ENCODE peak calls at places on chromosomes 6 and 20, in seven cellular contexts. G, V, D, N, M, S and X are unnamed samples.

GRCh38 chr6:168050861-168051586 is 28.0 kb downstream of the FRMD1 start:
- DNase-seq in S (no peak), D (no peak), V (no peak), G (no peak), M (no peak), N (no peak), X (no peak)

GRCh38 chr6:90401933-90402830 is 105.5 kb upstream of the BACH2 start:
- DNase-seq in M (no peak), N (no peak), V (no peak), S (peak; percentile 76), D (no peak), G (no peak), X (no peak)

GRCh38 chr6:45084257-45084656 is 243.9 kb upstream of the RUNX2 start:
- DNase-seq in M (no peak), G (no peak), S (no peak), D (no peak), V (no peak), N (no peak), X (no peak)

GRCh38 chr20:37526238-37526838 is 1.3 kb downstream of the BLCAP start:
- DNase-seq in M (peak; percentile 93), G (peak; percentile 49), V (no peak), D (no peak), N (no peak), S (no peak), X (no peak)

GRCh38 chr6:293185-294174 is 1.2 kb downstream of the DUSP22 start:
- DNase-seq in G (no peak), S (peak; percentile 56), D (no peak), N (no peak), V (peak; percentile 42), M (no peak), X (peak; percentile 81)

GRCh38 chr6:20978176-20978614 is 443.9 kb downstream of the CDKAL1 start:
- DNase-seq in M (no peak), S (no peak), V (no peak), N (peak; percentile 25), G (no peak), D (no peak), X (no peak)

GRCh38 chr6:119240257-119241123 is 109.1 kb downstream of the MAN1A1 start:
- DNase-seq in D (no peak), M (no peak), N (no peak), V (no peak), G (no peak), S (no peak), X (no peak)

GRCh38 chr6:125780540-125781306 is 10.0 kb upstream of the NCOA7 start:
- DNase-seq in G (peak; percentile 30), V (peak; percentile 51), S (peak; percentile 63), N (peak; percentile 81), M (peak; percentile 49), D (peak; percentile 70), X (peak; percentile 66)

GRCh38 chr6:125363010-125363359 is 61.2 kb upstream of the HDDC2 start:
- DNase-seq in D (no peak), V (no peak), G (no peak), S (no peak), M (peak; percentile 19), N (no peak), X (no peak)

GRCh38 chr6:83637953-83638352 is 70.9 kb downstream of the SNAP91 start:
- DNase-seq in D (no peak), G (no peak), S (no peak), V (no peak), N (no peak), M (no peak), X (no peak)

GRCh38 chr6:18367371-18367770 is 19.8 kb upstream of the RNF144B start:
- DNase-seq in D (no peak), V (no peak), N (no peak), M (no peak), S (no peak), G (no peak), X (no peak)

GRCh38 chr6:37357860-37358259 is 4.1 kb downstream of the RNF8 start:
- DNase-seq in G (no peak), V (no peak), S (no peak), N (no peak), D (no peak), M (no peak), X (no peak)

GRCh38 chr6:31403283-31403989 is at the start of gene MICA:
- DNase-seq in N (no peak), G (peak; percentile 99), M (peak; percentile 98), D (no peak), S (peak; percentile 79), V (peak; percentile 90), X (peak; percentile 91)